ENCODE peak calls at places on chromosomes 13 and 19, in four cellular contexts. I is H1, U is K562, J is HepG2. F is an unnamed sample.

GRCh38 chr13:109274188-109274821 is 512.1 kb downstream of the IRS2 start:
- DNase-seq in I (peak; percentile 50), U (no peak), J (no peak), F (no peak)

GRCh38 chr19:46574533-46574932 is 26.6 kb upstream of the CALM3 start:
- DNase-seq in I (no peak), U (peak; percentile 59), J (no peak), F (no peak)

GRCh38 chr19:38303517-38304351 is at the start of gene C19orf33:
- DNase-seq in I (no peak), U (no peak), J (no peak), F (peak; percentile 84)

GRCh38 chr13:108855737-108856387 is 226.5 kb downstream of the MYO16 start:
- DNase-seq in I (no peak), U (no peak), J (no peak), F (no peak)

GRCh38 chr19:13430790-13431582 is 75.3 kb downstream of the CACNA1A start:
- DNase-seq in I (no peak), U (peak; percentile 76), J (peak; percentile 33), F (peak; percentile 51)

GRCh38 chr13:46896346-46897138 is at the start of gene HTR2A:
- DNase-seq in I (no peak), U (no peak), J (no peak), F (no peak)

GRCh38 chr13:51244637-51245405 is 22.6 kb downstream of the FAM124A start:
- DNase-seq in I (no peak), U (no peak), J (no peak), F (no peak)

GRCh38 chr19:41802770-41803169 is 6.4 kb downstream of the CEACAM3 start:
- DNase-seq in I (no peak), U (no peak), J (no peak), F (no peak)

GRCh38 chr13:34358811-34359513 is 541.0 kb downstream of the RFC3 start:
- DNase-seq in I (no peak), U (no peak), J (no peak), F (no peak)

GRCh38 chr13:77038907-77039470 is 12.0 kb upstream of the FBXL3 start:
- DNase-seq in I (no peak), U (no peak), J (no peak), F (no peak)

GRCh38 chr19:8552810-8553209 is 24.4 kb downstream of the MYO1F start:
- DNase-seq in I (peak; percentile 10), U (peak; percentile 69), J (peak; percentile 58), F (peak; percentile 75)

GRCh38 chr13:114068723-114069322 is 63.6 kb downstream of the RASA3 start:
- DNase-seq in I (no peak), U (no peak), J (no peak), F (no peak)

GRCh38 chr19:40960062-40960685 is 30.9 kb upstream of the CYP2B6 start:
- DNase-seq in I (no peak), U (no peak), J (no peak), F (no peak)

GRCh38 chr13:109784590-109785140 is 1.7 kb downstream of the IRS2 start:
- DNase-seq in I (no peak), U (no peak), J (no peak), F (no peak)

GRCh38 chr19:9945319-9945966 is 9.1 kb upstream of the OLFM2 start:
- DNase-seq in I (no peak), U (peak; percentile 71), J (peak; percentile 10), F (no peak)

GRCh38 chr19:14673088-14673487 is 1.6 kb downstream of the ADGRE3 start:
- DNase-seq in I (no peak), U (no peak), J (no peak), F (no peak)

GRCh38 chr13:74871671-74872070 is 610.3 kb downstream of the TBC1D4 start:
- DNase-seq in I (no peak), U (no peak), J (no peak), F (no peak)

GRCh38 chr19:30651066-30651465 is 278.9 kb downstream of the ZNF536 start:
- DNase-seq in I (no peak), U (no peak), J (no peak), F (no peak)

GRCh38 chr13:26222523-26223046 is 471 bp upstream of the RNF6 start:
- DNase-seq in I (no peak), U (no peak), J (no peak), F (no peak)

GRCh38 chr19:15107056-15108010 is at the start of gene SYDE1:
- DNase-seq in I (no peak), U (no peak), J (peak; percentile 50), F (no peak)

GRCh38 chr13:108944760-108945159 is 315.3 kb downstream of the MYO16 start:
- DNase-seq in I (no peak), U (no peak), J (no peak), F (no peak)

GRCh38 chr13:98517576-98518310 is 59.2 kb downstream of the STK24 start:
- DNase-seq in I (no peak), U (no peak), J (no peak), F (no peak)

GRCh38 chr13:110468986-110469495 is 92.5 kb downstream of the RAB20 start:
- DNase-seq in I (no peak), U (no peak), J (no peak), F (no peak)

GRCh38 chr19:43784981-43785808 is 4.4 kb upstream of the KCNN4 start:
- DNase-seq in I (no peak), U (peak; percentile 90), J (peak; percentile 60), F (peak; percentile 79)

GRCh38 chr13:46685006-46685730 is 111.8 kb downstream of the ESD start:
- DNase-seq in I (no peak), U (no peak), J (no peak), F (no peak)

GRCh38 chr13:99974939-99975561 is 3.5 kb upstream of the ZIC5 start:
- DNase-seq in I (no peak), U (no peak), J (no peak), F (no peak)

GRCh38 chr19:33804021-33804799 is 7.5 kb downstream of the KCTD15 start:
- DNase-seq in I (no peak), U (no peak), J (peak; percentile 94), F (no peak)

GRCh38 chr13:24505256-24505655 is 7.3 kb downstream of the PARP4 start:
- DNase-seq in I (no peak), U (peak; percentile 78), J (no peak), F (no peak)

GRCh38 chr19:43626838-43627237 is 7.4 kb upstream of the ZNF428 start:
- DNase-seq in I (no peak), U (no peak), J (no peak), F (no peak)

GRCh38 chr13:27821566-27821965 is 29.3 kb downstream of the GSX1 start:
- DNase-seq in I (no peak), U (no peak), J (no peak), F (no peak)

GRCh38 chr13:112933649-112934048 is 35.4 kb upstream of the MCF2L start:
- DNase-seq in I (no peak), U (no peak), J (no peak), F (no peak)
- H3K27ac ChIP-seq in I (no peak overlapping the region), U (no peak overlapping the region), J (no peak overlapping the region), F (no peak overlapping the region)

GRCh38 chr19:11384778-11385129 is 640 bp upstream of the EPOR start:
- DNase-seq in I (no peak), U (no peak), J (no peak), F (no peak)

GRCh38 chr19:11380653-11381534 is 3.2 kb downstream of the EPOR start:
- DNase-seq in I (peak; percentile 93), U (no peak), J (peak; percentile 98), F (peak; percentile 97)

GRCh38 chr19:11381535-11382369 is 2.4 kb downstream of the EPOR start:
- DNase-seq in I (no peak), U (no peak), J (no peak), F (peak; percentile 90)

GRCh38 chr19:11383706-11384048 is 437 bp downstream of the EPOR start:
- DNase-seq in I (no peak), U (no peak), J (no peak), F (no peak)

GRCh38 chr19:11382898-11383705 is 1.0 kb downstream of the EPOR start:
- DNase-seq in I (no peak), U (peak; percentile 95), J (peak; percentile 70), F (peak; percentile 60)
- TF ChIP-seq FOSL1 in I (peak; percentile 62), U (peak; percentile 40), J (no peak), F (no peak)

GRCh38 chr19:6379744-6380143 is 4.0 kb upstream of the PSPN start:
- DNase-seq in I (no peak), U (no peak), J (no peak), F (no peak)

GRCh38 chr19:6376512-6377193 is 920 bp upstream of the PSPN start:
- DNase-seq in I (no peak), U (no peak), J (no peak), F (no peak)

GRCh38 chr19:6378498-6378897 is 2.8 kb upstream of the PSPN start:
- DNase-seq in I (no peak), U (no peak), J (no peak), F (no peak)

GRCh38 chr19:6375411-6376010 is at the start of gene PSPN:
- DNase-seq in I (no peak), U (no peak), J (no peak), F (no peak)

GRCh38 chr19:6378036-6378435 is 2.3 kb upstream of the PSPN start:
- DNase-seq in I (no peak), U (no peak), J (no peak), F (no peak)
- H3K27ac ChIP-seq in I (no peak overlapping the region), U (no peak overlapping the region), J (no peak overlapping the region), F (no peak overlapping the region)

GRCh38 chr19:27764186-27764804 is 1448.7 kb downstream of the UQCRFS1 start:
- DNase-seq in I (no peak), U (no peak), J (no peak), F (no peak)
- TF ChIP-seq FOSL1 in I (no peak), U (no peak), J (no peak), F (no peak)

GRCh38 chr13:49629196-49629938 is 1.1 kb downstream of the ARL11 start:
- DNase-seq in I (no peak), U (no peak), J (no peak), F (no peak)

GRCh38 chr13:49630580-49630979 is 2.3 kb downstream of the ARL11 start:
- DNase-seq in I (no peak), U (no peak), J (no peak), F (no peak)

GRCh38 chr13:49629947-49630346 is 1.6 kb downstream of the ARL11 start:
- DNase-seq in I (no peak), U (no peak), J (no peak), F (no peak)

GRCh38 chr13:49625392-49626137 is 2.7 kb upstream of the ARL11 start:
- DNase-seq in I (no peak), U (no peak), J (peak; percentile 80), F (no peak)

GRCh38 chr13:49627831-49628652 is at the start of gene ARL11:
- DNase-seq in I (peak; percentile 73), U (peak; percentile 75), J (no peak), F (no peak)
- H3K27ac ChIP-seq in I (no peak within 1 kb of the TSS), U (no peak within 1 kb of the TSS), J (no peak within 1 kb of the TSS), F (no peak within 1 kb of the TSS)

DNA sequence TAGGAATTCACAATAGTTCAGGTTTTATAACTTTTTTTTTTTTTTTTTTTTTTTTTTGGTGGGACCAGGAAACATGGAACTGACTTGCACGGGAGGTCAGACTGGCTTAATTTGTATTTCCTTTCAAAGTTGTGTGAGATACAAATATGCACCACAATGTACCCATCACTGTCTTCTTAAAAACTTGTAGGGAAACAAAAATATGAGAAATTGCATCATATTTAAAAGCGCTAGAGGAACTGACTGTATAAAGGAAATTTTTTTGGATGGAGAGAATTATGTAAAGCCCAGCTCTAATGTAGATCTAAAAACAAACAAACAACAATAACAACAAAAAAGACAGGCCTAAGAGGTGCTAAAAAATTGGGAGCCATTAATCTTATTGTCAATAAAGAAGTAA is 246.5 kb downstream of the DCT start:
- DNase-seq in I (no peak), U (no peak), J (no peak), F (no peak)
- TF ChIP-seq FOSL1 in I (no peak), U (no peak), J (no peak), F (no peak)

F was measured in HCT116.